ENCODE peak calls at places on chromosomes 16 and 17, in four cellular contexts. G is A549, C is H1, S is WTC11. B is an unnamed sample.
A peak's percentile ranks its signal among the peaks of the same experiment; 100 is the strongest.

GRCh38 chr17:45816966-45817365 is 27.7 kb upstream of the SPPL2C start:
- DNase-seq in G (no peak), C (no peak), S (no peak), B (no peak)

GRCh38 chr17:59427996-59428395 is 96.5 kb downstream of the YPEL2 start:
- DNase-seq in G (no peak), C (no peak), S (no peak), B (no peak)

GRCh38 chr17:50332196-50332595 is 13.7 kb upstream of the XYLT2 start:
- DNase-seq in G (no peak), C (no peak), S (no peak), B (no peak)

GRCh38 chr17:76204277-76204676 is 36.0 kb downstream of the RNF157 start:
- DNase-seq in G (peak; percentile 75), C (no peak), S (no peak), B (no peak)

GRCh38 chr17:56723471-56723870 is 110.2 kb downstream of the C17orf67 start:
- DNase-seq in G (no peak), C (no peak), S (no peak), B (no peak)

GRCh38 chr16:27113341-27113841 is 46.7 kb downstream of the C16orf82 start:
- DNase-seq in G (no peak), C (no peak), S (no peak), B (no peak)

GRCh38 chr16:57409870-57410585 is 5.5 kb downstream of the CCL17 start:
- DNase-seq in G (no peak), C (no peak), S (no peak), B (peak; percentile 21)

GRCh38 chr17:61415374-61416210 is 15.9 kb downstream of the TBX2 start:
- DNase-seq in G (no peak), C (peak; percentile 23), S (no peak), B (no peak)

GRCh38 chr16:51228097-51228659 is 77.1 kb upstream of the SALL1 start:
- DNase-seq in G (no peak), C (no peak), S (no peak), B (no peak)

GRCh38 chr17:35448214-35448898 is at the start of gene SLFN13:
- DNase-seq in G (peak; percentile 74), C (peak; percentile 84), S (peak; percentile 85), B (peak; percentile 32)

GRCh38 chr16:57533618-57534336 is 2.6 kb downstream of the CCDC102A start:
- DNase-seq in G (no peak), C (peak; percentile 43), S (peak; percentile 5), B (no peak)

GRCh38 chr17:3528604-3529511 is 28.8 kb downstream of the TRPV3 start:
- DNase-seq in G (no peak), C (no peak), S (no peak), B (no peak)

GRCh38 chr16:2483160-2483559 is 8.2 kb downstream of the TBC1D24 start:
- DNase-seq in G (no peak), C (no peak), S (no peak), B (no peak)

GRCh38 chr16:75279277-75279676 is 27.9 kb upstream of the BCAR1 start:
- DNase-seq in G (no peak), C (no peak), S (no peak), B (no peak)

GRCh38 chr16:75286996-75287395 is 35.6 kb upstream of the BCAR1 start:
- DNase-seq in G (no peak), C (no peak), S (no peak), B (no peak)

GRCh38 chr16:75281826-75282225 is 30.4 kb upstream of the BCAR1 start:
- DNase-seq in G (no peak), C (no peak), S (no peak), B (no peak)

GRCh38 chr16:75280331-75280804 is 28.9 kb upstream of the BCAR1 start:
- DNase-seq in G (no peak), C (no peak), S (no peak), B (no peak)

DNA sequence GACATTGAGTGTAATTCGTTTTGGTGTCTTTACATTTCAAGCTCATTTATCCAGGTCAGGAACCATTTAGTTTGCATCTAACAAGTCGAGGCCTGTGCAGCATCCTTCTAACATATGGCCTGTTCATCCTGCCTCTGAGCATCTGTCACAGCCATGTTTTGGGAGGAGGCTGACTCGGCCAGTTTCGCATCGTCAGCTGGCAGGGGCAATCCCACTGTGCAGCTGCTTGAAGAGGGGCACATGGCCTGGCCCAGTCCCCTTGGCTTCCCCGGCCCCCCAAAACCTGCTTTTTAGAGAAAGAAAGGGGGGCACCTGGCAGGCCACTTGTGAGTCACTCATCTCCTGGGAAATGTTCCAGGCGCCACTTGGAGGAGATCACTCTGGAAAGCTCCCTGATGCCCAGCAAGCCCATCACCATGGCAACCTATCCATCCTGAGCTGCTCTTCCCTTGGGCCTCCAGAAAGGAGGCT is 31.4 kb upstream of the BCAR1 start:
- DNase-seq in G (no peak), C (no peak), S (no peak), B (no peak)
- TF ChIP-seq JUN in G (no peak), C (no peak), S (no peak), B (no peak)

GRCh38 chr17:81601525-81602120 is 35.3 kb downstream of the NPLOC4 start:
- DNase-seq in G (peak; percentile 80), C (peak; percentile 50), S (peak; percentile 20), B (peak; percentile 62)
- TF ChIP-seq JUN in G (no peak), C (no peak), S (no peak), B (no peak)

GRCh38 chr16:88645455-88645854 is 5.4 kb downstream of the CYBA start:
- DNase-seq in G (no peak), C (no peak), S (peak; percentile 9), B (no peak)
- TF ChIP-seq JUN in G (no peak), C (no peak), S (no peak), B (no peak)

GRCh38 chr17:64615025-64615677 is 47.0 kb downstream of the SMURF2 start:
- DNase-seq in G (no peak), C (no peak), S (no peak), B (no peak)
- TF ChIP-seq JUN in G (no peak), C (no peak), S (no peak), B (no peak)

B was measured in K562.